ENCODE peak calls at places on chromosomes 12 and 14, in eight cellular contexts. H is GM23338, P is HCT116, T is MM.1S, V is A549, N is PC-3, U is fibroblast of lung, B is stomach. C is an unnamed sample.

GRCh38 chr14:69695664-69696527 is 71.0 kb upstream of the SRSF5 start:
- DNase-seq in H (no peak), P (no peak), T (no peak), V (no peak), N (no peak), U (peak), B (peak), C (no peak)

GRCh38 chr14:103594265-103594664 is 31.5 kb downstream of the COA8 start:
- DNase-seq in H (peak), P (no peak), T (no peak), V (no peak), N (peak), U (peak), B (no peak), C (no peak)

GRCh38 chr14:92108345-92109254 is 2.2 kb upstream of the ATXN3 start:
- DNase-seq in H (peak), P (no peak), T (no peak), V (no peak), N (no peak), U (no peak), B (no peak), C (peak)

GRCh38 chr14:103711516-103712431 is 3.5 kb downstream of the XRCC3 start:
- DNase-seq in H (no peak), P (no peak), T (no peak), V (no peak), N (peak), U (no peak), B (peak), C (no peak)

GRCh38 chr12:53777412-53777811 is 25.6 kb upstream of the CISTR start:
- DNase-seq in H (no peak), P (no peak), T (no peak), V (no peak), N (no peak), U (no peak), B (no peak), C (no peak)

GRCh38 chr14:33800735-33801163 is 150.1 kb downstream of the EGLN3 start:
- DNase-seq in H (peak), P (no peak), T (no peak), V (no peak), N (no peak), U (no peak), B (no peak), C (no peak)

GRCh38 chr12:18828987-18829386 is 91.1 kb downstream of the CAPZA3 start:
- DNase-seq in H (no peak), P (no peak), T (no peak), V (no peak), N (no peak), U (no peak), B (no peak), C (no peak)

GRCh38 chr12:90653051-90653450 is 301.9 kb downstream of the CCER1 start:
- DNase-seq in H (no peak), P (no peak), T (no peak), V (no peak), N (no peak), U (peak), B (no peak), C (no peak)

GRCh38 chr12:62930546-62931425 is 4.2 kb downstream of the PPM1H start:
- DNase-seq in H (peak), P (no peak), T (no peak), V (no peak), N (peak), U (no peak), B (no peak), C (no peak)

GRCh38 chr12:26226629-26227375 is 31.4 kb downstream of the SSPN start:
- DNase-seq in H (peak), P (no peak), T (no peak), V (no peak), N (peak), U (peak), B (peak), C (no peak)

GRCh38 chr14:35342160-35343010 is 50.2 kb downstream of the PSMA6 start:
- DNase-seq in H (no peak), P (no peak), T (no peak), V (no peak), N (no peak), U (peak), B (peak), C (no peak)

GRCh38 chr12:17992002-17992656 is 97.9 kb downstream of the RERGL start:
- DNase-seq in H (peak), P (peak), T (peak), V (peak), N (peak), U (peak), B (no peak), C (no peak)

GRCh38 chr12:108831309-108831991 is 25.9 kb downstream of the SSH1 start:
- DNase-seq in H (no peak), P (no peak), T (peak), V (no peak), N (no peak), U (no peak), B (no peak), C (no peak)

GRCh38 chr12:117042171-117042809 is 56.9 kb downstream of the TESC start:
- DNase-seq in H (no peak), P (no peak), T (no peak), V (peak), N (no peak), U (no peak), B (peak), C (no peak)

GRCh38 chr14:75559045-75559444 is 19.4 kb upstream of the FLVCR2 start:
- DNase-seq in H (no peak), P (no peak), T (no peak), V (no peak), N (no peak), U (no peak), B (no peak), C (no peak)

GRCh38 chr14:104666981-104667380 is 22.4 kb upstream of the INF2 start:
- DNase-seq in H (no peak), P (no peak), T (no peak), V (no peak), N (no peak), U (no peak), B (no peak), C (no peak)

GRCh38 chr12:127078577-127079350 is 1188.2 kb upstream of the TMEM132C start:
- DNase-seq in H (no peak), P (no peak), T (no peak), V (no peak), N (peak), U (no peak), B (no peak), C (no peak)

GRCh38 chr12:49432616-49433015 is 65.4 kb downstream of the SPATS2 start:
- DNase-seq in H (no peak), P (no peak), T (no peak), V (no peak), N (no peak), U (no peak), B (no peak), C (no peak)

GRCh38 chr12:42447371-42447786 is 121.4 kb downstream of the PPHLN1 start:
- DNase-seq in H (no peak), P (no peak), T (no peak), V (no peak), N (no peak), U (peak), B (no peak), C (no peak)

GRCh38 chr14:68771631-68772030 is 21.2 kb downstream of the ZFP36L1 start:
- DNase-seq in H (no peak), P (no peak), T (no peak), V (no peak), N (no peak), U (no peak), B (no peak), C (no peak)

GRCh38 chr12:78787576-78787975 is 77.0 kb upstream of the SYT1 start:
- DNase-seq in H (no peak), P (no peak), T (no peak), V (no peak), N (no peak), U (peak), B (no peak), C (no peak)

GRCh38 chr14:59679872-59680271 is 103.3 kb upstream of the CCDC175 start:
- DNase-seq in H (peak), P (no peak), T (no peak), V (no peak), N (no peak), U (no peak), B (no peak), C (no peak)

GRCh38 chr14:54683882-54684794 is 117.2 kb downstream of the SAMD4A start:
- DNase-seq in H (peak), P (no peak), T (no peak), V (no peak), N (peak), U (peak), B (no peak), C (no peak)

GRCh38 chr12:80443974-80444666 is at the start of gene PTPRQ:
- DNase-seq in H (no peak), P (no peak), T (no peak), V (peak), N (no peak), U (peak), B (no peak), C (no peak)

GRCh38 chr12:65561798-65562382 is 262.4 kb upstream of the HMGA2 start:
- DNase-seq in H (no peak), P (no peak), T (no peak), V (no peak), N (peak), U (peak), B (no peak), C (no peak)

GRCh38 chr12:6361834-6362233 is 13.5 kb downstream of the SCNN1A start:
- DNase-seq in H (no peak), P (no peak), T (no peak), V (peak), N (peak), U (peak), B (peak), C (no peak)

GRCh38 chr12:113793250-113793649 is 172.9 kb downstream of the RBM19 start:
- DNase-seq in H (no peak), P (no peak), T (no peak), V (no peak), N (no peak), U (no peak), B (no peak), C (no peak)

GRCh38 chr12:58576071-58576470 is 344.2 kb downstream of the LRIG3 start:
- DNase-seq in H (no peak), P (no peak), T (no peak), V (no peak), N (no peak), U (peak), B (no peak), C (no peak)

GRCh38 chr12:67780580-67781084 is 132.1 kb downstream of the DYRK2 start:
- DNase-seq in H (no peak), P (no peak), T (no peak), V (no peak), N (no peak), U (no peak), B (no peak), C (no peak)

GRCh38 chr12:88579572-88579940 is 715 bp downstream of the KITLG start:
- DNase-seq in H (no peak), P (no peak), T (no peak), V (peak), N (peak), U (no peak), B (peak), C (no peak)

GRCh38 chr14:92848941-92849340 is 54.8 kb downstream of the GOLGA5 start:
- DNase-seq in H (no peak), P (no peak), T (no peak), V (no peak), N (no peak), U (no peak), B (no peak), C (no peak)

GRCh38 chr12:130351331-130351730 is 13.6 kb downstream of the PIWIL1 start:
- DNase-seq in H (no peak), P (no peak), T (no peak), V (no peak), N (no peak), U (no peak), B (no peak), C (no peak)
- H3K27ac ChIP-seq in H (no peak), P (no peak), T (no peak), V (no peak), N (no peak), U (no peak), B (no peak), C (no peak)

GRCh38 chr12:121858662-121859572 is at the start of gene HPD:
- DNase-seq in H (peak), P (no peak), T (no peak), V (peak), N (peak), U (peak), B (no peak), C (no peak)
- H3K4me3 ChIP-seq in H (no peak), P (no peak), T (no peak), V (no peak), N (no peak), U (no peak), B (no peak), C (no peak)

GRCh38 chr12:121095544-121096198 is 37.0 kb upstream of the P2RX7 start:
- DNase-seq in H (peak), P (peak), T (peak), V (peak), N (peak), U (peak), B (peak), C (peak)

GRCh38 chr12:121093487-121093891 is 39.2 kb upstream of the P2RX7 start:
- DNase-seq in H (no peak), P (no peak), T (no peak), V (no peak), N (no peak), U (no peak), B (no peak), C (no peak)

GRCh38 chr12:121099779-121100178 is 32.9 kb upstream of the P2RX7 start:
- DNase-seq in H (no peak), P (no peak), T (no peak), V (peak), N (no peak), U (no peak), B (no peak), C (no peak)

GRCh38 chr12:121092034-121092433 is 40.6 kb upstream of the P2RX7 start:
- DNase-seq in H (no peak), P (no peak), T (no peak), V (no peak), N (no peak), U (no peak), B (no peak), C (no peak)

GRCh38 chr12:121096199-121096798 is 36.4 kb upstream of the P2RX7 start:
- DNase-seq in H (no peak), P (no peak), T (no peak), V (no peak), N (no peak), U (no peak), B (no peak), C (no peak)
- H3K27ac ChIP-seq in H (no peak), P (no peak), T (no peak), V (no peak), N (no peak), U (no peak), B (no peak), C (no peak)

GRCh38 chr14:31026076-31026394 is at the start of gene STRN3:
- DNase-seq in H (no peak), P (no peak), T (no peak), V (no peak), N (no peak), U (no peak), B (no peak), C (peak)

GRCh38 chr14:31025335-31026075 is at the start of gene AP4S1:
- DNase-seq in H (peak), P (no peak), T (peak), V (peak), N (peak), U (peak), B (peak), C (peak)

GRCh38 chr14:31027847-31028246 is 1.7 kb upstream of the STRN3 start:
- DNase-seq in H (no peak), P (no peak), T (no peak), V (no peak), N (no peak), U (no peak), B (no peak), C (no peak)

GRCh38 chr14:31024577-31025334 is 693 bp upstream of the AP4S1 start:
- DNase-seq in H (no peak), P (no peak), T (no peak), V (no peak), N (peak), U (peak), B (no peak), C (no peak)

DNA sequence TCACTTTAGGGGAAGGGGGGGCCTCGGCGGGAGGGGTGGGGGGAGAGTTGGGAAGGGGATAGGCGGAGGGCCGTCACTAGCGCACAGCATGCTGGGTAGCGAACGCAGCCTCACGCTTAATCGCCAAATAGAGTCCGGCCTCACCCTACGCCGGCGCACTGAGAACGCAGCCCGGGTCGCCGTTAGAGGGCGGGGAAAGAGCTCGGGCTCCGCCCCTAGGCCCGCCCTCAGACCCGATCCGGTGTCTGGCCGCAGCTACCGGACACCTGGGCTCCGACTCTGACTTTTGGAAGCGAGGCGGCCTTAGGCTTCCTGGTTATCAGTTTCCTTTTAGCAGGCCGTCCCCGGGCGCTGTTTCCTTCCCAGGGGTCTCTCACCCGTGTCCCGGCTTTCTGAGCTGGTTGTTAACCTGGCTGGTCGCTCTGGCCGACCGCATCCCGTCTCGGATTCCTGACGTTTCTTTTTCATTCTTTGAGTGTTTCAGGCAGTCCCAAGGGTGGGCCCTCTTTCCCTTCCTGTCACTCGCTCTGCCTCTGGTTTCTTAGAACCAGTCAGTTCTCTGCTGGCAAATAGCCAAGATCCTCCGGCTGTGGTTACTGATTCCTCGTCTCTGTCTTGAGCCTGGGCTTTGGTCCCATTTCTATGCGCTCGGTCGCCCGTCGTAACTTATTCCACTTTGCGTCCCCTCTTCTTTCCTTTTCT is 367 bp upstream of the STRN3 start:
- DNase-seq in H (peak), P (peak), T (peak), V (peak), N (peak), U (peak), B (peak), C (peak)
- H3K4me3 ChIP-seq in H (peak), P (peak), T (peak), V (peak), N (peak), U (peak), B (peak), C (peak)

DNA sequence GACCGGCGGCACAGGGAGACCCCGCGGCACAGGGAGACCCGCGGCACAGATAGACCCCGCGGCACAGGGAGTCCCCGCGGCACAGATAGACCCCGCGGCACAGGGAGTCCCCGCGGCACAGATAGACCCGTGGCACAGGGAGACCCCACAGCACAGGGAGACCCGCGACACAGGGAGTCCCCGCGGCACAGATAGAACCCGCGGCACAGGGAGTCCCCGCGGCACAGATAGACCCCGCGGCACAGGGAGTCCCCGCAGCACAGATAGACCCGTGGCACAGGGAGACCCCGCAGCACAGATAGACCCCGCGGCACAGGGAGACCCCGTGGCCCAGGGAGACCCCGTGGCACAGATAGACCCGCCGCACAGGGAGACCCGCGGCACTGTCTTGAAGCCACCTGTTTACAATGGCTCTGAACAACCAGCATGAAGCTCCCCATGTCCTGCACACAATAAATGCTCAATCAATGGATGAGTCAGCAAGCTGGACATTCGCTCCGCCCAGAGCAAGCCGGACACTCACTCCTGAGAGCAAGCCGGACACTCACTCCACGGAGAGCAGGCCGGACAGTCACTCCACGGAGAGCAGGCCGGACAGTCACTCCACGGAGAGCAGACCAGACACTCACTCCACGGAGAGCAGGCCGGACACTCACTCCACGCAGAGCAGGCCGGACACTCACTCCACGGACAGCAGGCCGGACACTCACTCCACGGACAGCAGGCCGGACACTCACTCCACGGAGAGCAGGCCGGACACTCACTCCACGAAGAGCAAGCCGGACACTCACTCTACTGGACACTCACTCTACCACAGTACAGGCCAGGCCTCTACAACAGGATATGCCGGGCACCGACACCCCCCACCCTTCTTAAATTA is 121.9 kb downstream of the RFLNA start:
- DNase-seq in H (no peak), P (no peak), T (no peak), V (no peak), N (no peak), U (no peak), B (no peak), C (no peak)
- H3K27ac ChIP-seq in H (no peak), P (no peak), T (no peak), V (peak), N (no peak), U (no peak), B (no peak), C (no peak)

GRCh38 chr12:98439471-98440164 is 75.8 kb upstream of the TMPO start:
- DNase-seq in H (no peak), P (no peak), T (no peak), V (no peak), N (no peak), U (no peak), B (no peak), C (no peak)
- H3K4me3 ChIP-seq in H (no peak), P (no peak), T (no peak), V (no peak), N (no peak), U (no peak), B (no peak), C (no peak)

C was measured in naive thymus-derived CD4-positive, alpha-beta T cell.